ENCODE peak calls at places on chromosomes 2 and 18, in five cellular contexts. B is adrenal gland, R is brain microvascular endothelial cell, F is lower lobe of right lung, C is endodermal cell. P is an unnamed sample.

GRCh38 chr2:193824474-193824873 is 1629.7 kb upstream of the TMEFF2 start:
- DNase-seq in B (no peak), C (no peak), R (peak), F (no peak), P (no peak)

GRCh38 chr2:62149708-62150107 is 46.2 kb upstream of the B3GNT2 start:
- DNase-seq in F (no peak), C (no peak), B (peak), R (peak), P (no peak)

GRCh38 chr2:196718796-196719564 is 79.5 kb downstream of the CCDC150 start:
- DNase-seq in F (no peak), C (peak), R (peak), B (peak), P (peak)

GRCh38 chr2:118242216-118242615 is 153.9 kb downstream of the INSIG2 start:
- DNase-seq in B (no peak), C (no peak), F (no peak), R (no peak), P (no peak)

GRCh38 chr18:13572721-13573120 is 153.6 kb downstream of the FAM210A start:
- DNase-seq in C (peak), B (no peak), F (no peak), R (no peak), P (peak)

GRCh38 chr2:136248242-136248641 is 130.3 kb upstream of the CXCR4 start:
- DNase-seq in F (no peak), R (peak), B (no peak), C (no peak), P (no peak)

GRCh38 chr2:24860631-24861030 is 59.4 kb downstream of the ADCY3 start:
- DNase-seq in R (no peak), B (no peak), C (no peak), F (no peak), P (no peak)

GRCh38 chr2:166350525-166350924 is 25.2 kb downstream of the SCN9A start:
- DNase-seq in B (no peak), R (no peak), C (no peak), F (no peak), P (no peak)

GRCh38 chr2:205714058-205714776 is 31.9 kb downstream of the NRP2 start:
- DNase-seq in R (peak), B (no peak), F (no peak), C (no peak), P (no peak)

GRCh38 chr18:3447895-3448844 is 1.8 kb upstream of the TGIF1 start:
- DNase-seq in F (peak), R (peak), C (peak), B (peak), P (peak)

GRCh38 chr2:45220227-45220626 is 211.0 kb upstream of the SIX2 start:
- DNase-seq in C (peak), F (no peak), R (no peak), B (no peak), P (no peak)

GRCh38 chr2:239676716-239677454 is 276.1 kb upstream of the HDAC4 start:
- DNase-seq in C (peak), F (no peak), R (no peak), B (no peak), P (no peak)

GRCh38 chr18:69995774-69996173 is 48.1 kb upstream of the CD226 start:
- DNase-seq in R (no peak), B (no peak), F (no peak), C (no peak), P (no peak)

GRCh38 chr18:69998523-69998987 is 50.9 kb upstream of the CD226 start:
- DNase-seq in F (no peak), C (no peak), R (no peak), B (no peak), P (no peak)

GRCh38 chr18:69999671-70000070 is 52.0 kb upstream of the CD226 start:
- DNase-seq in B (no peak), C (no peak), F (no peak), R (no peak), P (no peak)

GRCh38 chr18:69996951-69997798 is 49.5 kb upstream of the CD226 start:
- DNase-seq in C (no peak), F (no peak), B (no peak), R (no peak), P (no peak)

GRCh38 chr18:69996417-69996816 is 48.7 kb upstream of the CD226 start:
- DNase-seq in B (no peak), F (no peak), R (no peak), C (no peak), P (no peak)
- H3K27ac ChIP-seq in B (no peak), F (no peak), R (no peak), C (no peak), P (no peak)

GRCh38 chr2:37775908-37776250 is 104.4 kb upstream of the CDC42EP3 start:
- DNase-seq in B (no peak), R (peak), C (peak), F (no peak), P (no peak)
- H3K27ac ChIP-seq in B (no peak), R (peak), C (no peak), F (no peak), P (peak)

DNA sequence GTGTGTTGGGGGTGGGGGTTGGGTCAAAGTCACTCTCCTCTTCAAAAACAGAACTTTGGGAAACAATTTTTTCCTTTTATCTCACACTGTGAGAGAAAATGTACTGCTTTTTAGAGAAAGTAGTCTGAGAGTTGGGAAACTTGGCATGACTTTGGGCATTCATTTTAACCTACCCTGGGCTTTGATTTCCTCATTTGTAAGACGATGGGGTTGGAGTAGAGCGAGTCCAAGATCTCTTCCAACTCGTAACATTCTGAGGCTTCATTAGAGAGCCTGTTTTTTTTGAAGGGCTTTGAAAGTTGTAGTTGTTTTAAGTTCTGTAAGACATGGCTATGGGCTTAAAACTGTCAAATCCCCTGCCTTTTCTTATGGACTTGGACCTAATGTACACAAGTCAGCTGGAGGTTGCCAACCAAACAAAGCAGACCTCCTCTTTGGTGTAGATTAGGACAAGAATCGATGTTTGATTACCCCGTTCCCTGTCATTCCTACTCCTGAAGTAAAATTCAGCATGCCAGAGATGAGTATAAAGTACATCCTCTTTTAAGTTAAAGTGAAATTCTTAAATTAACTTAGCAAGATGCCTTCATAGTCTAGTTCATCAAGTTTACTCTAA is 8.4 kb downstream of the PHLPP1 start:
- DNase-seq in R (no peak), C (no peak), B (no peak), F (no peak), P (no peak)
- H3K27ac ChIP-seq in R (no peak), C (no peak), B (no peak), F (no peak), P (no peak)

GRCh38 chr18:58152216-58152615 is 108.2 kb downstream of the NEDD4L start:
- DNase-seq in F (no peak), C (no peak), R (no peak), B (no peak), P (no peak)

GRCh38 chr18:58150772-58151171 is 106.7 kb downstream of the NEDD4L start:
- DNase-seq in C (no peak), R (no peak), B (peak), F (no peak), P (no peak)

GRCh38 chr18:58148954-58149471 is 105.0 kb downstream of the NEDD4L start:
- DNase-seq in F (no peak), R (no peak), C (no peak), B (peak), P (no peak)

GRCh38 chr18:58156516-58156915 is 112.5 kb downstream of the NEDD4L start:
- DNase-seq in C (no peak), R (no peak), B (no peak), F (no peak), P (no peak)

GRCh38 chr18:58152891-58153290 is 108.9 kb downstream of the NEDD4L start:
- DNase-seq in R (no peak), F (no peak), C (no peak), B (peak), P (no peak)
- H3K27ac ChIP-seq in R (no peak), F (no peak), C (no peak), B (no peak), P (no peak)

DNA sequence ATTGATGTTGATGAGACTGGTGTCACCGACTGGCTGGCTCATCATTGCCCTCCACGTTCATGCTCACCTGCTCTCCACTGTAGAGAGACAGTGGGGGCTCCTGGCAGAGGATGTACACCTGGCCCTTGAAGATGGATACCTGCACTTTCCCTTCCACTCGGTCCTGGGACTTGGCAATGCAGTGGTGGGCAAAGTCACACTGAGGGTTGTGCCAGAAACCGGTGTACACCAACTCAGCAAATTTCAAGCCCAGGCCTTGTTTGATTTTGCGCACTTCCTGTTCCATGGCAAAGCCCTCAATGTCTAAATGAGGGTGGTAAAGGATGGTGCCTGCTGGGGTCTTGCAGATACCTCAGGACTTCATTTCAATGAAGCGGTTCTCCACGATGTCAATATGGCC is 32.5 kb downstream of the GEMIN6 start:
- DNase-seq in R (no peak), B (no peak), F (no peak), C (no peak), P (no peak)
- H3K27ac ChIP-seq in R (no peak), B (no peak), F (no peak), C (no peak), P (no peak)

GRCh38 chr2:189557373-189557772 is 23.2 kb downstream of the SLC40A1 start:
- DNase-seq in R (no peak), F (no peak), C (no peak), B (no peak), P (no peak)

GRCh38 chr2:189559579-189560272 is 20.9 kb downstream of the SLC40A1 start:
- DNase-seq in C (no peak), B (peak), F (no peak), R (no peak), P (no peak)

GRCh38 chr2:189561371-189561948 is 19.1 kb downstream of the SLC40A1 start:
- DNase-seq in B (no peak), F (no peak), R (no peak), C (no peak), P (no peak)

GRCh38 chr2:189558516-189559263 is 21.9 kb downstream of the SLC40A1 start:
- DNase-seq in F (no peak), B (peak), R (no peak), C (no peak), P (no peak)

DNA sequence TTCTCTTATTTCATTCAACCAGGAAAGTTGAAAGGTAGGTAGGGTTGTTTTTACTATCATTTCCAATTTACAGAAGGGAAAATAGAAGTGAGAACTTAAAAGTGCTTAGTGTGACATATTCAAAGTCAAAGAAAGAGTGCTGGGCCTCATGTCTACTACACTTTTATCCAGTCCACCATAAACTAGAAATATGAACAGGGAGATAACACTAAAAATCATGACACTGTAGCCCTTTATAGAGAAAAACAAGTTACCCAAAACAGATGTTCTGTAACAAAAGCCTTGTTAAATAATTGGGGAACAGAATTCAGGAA is 20.4 kb downstream of the SLC40A1 start:
- DNase-seq in R (no peak), F (no peak), B (no peak), C (no peak), P (no peak)
- H3K27ac ChIP-seq in R (no peak), F (no peak), B (no peak), C (no peak), P (no peak)

GRCh38 chr2:241873081-241873802 is 3.7 kb downstream of the RTP5 start:
- DNase-seq in C (no peak), F (no peak), B (no peak), R (no peak), P (no peak)
- H3K27ac ChIP-seq in C (no peak), F (no peak), B (no peak), R (no peak), P (no peak)

GRCh38 chr2:160292225-160292624 is 92.2 kb upstream of the ITGB6 start:
- DNase-seq in C (no peak), F (no peak), R (peak), B (no peak), P (no peak)
- H3K27ac ChIP-seq in C (no peak), F (peak), R (peak), B (no peak), P (no peak)

P was measured in upper lobe of left lung.